ENCODE peak calls at places on chromosomes 5 and 9, in five cellular contexts. N is SK-N-SH, H is HepG2, K is K562, P is GM12878. S is an unnamed sample.

GRCh38 chr5:2742921-2743679 is 8.4 kb downstream of the IRX2 start:
- DNase-seq in P (no peak), H (no peak), K (no peak), N (no peak), S (no peak)

GRCh38 chr5:178739452-178740180 is 9.2 kb upstream of the ZNF354A start:
- DNase-seq in N (no peak), K (no peak), H (no peak), P (no peak), S (no peak)

GRCh38 chr9:112559629-112560413 is 73.2 kb downstream of the KIAA1958 start:
- DNase-seq in H (no peak), P (no peak), K (no peak), N (no peak), S (no peak)

GRCh38 chr5:109258755-109259154 is 151.0 kb downstream of the PJA2 start:
- DNase-seq in H (no peak), K (no peak), P (no peak), N (no peak), S (no peak)

GRCh38 chr5:171954721-171955120 is 51.7 kb downstream of the FBXW11 start:
- DNase-seq in K (no peak), P (no peak), H (no peak), N (no peak), S (no peak)

GRCh38 chr5:159091051-159091450 is 8.7 kb downstream of the EBF1 start:
- DNase-seq in K (no peak), N (no peak), P (no peak), H (no peak), S (no peak)

GRCh38 chr5:158162026-158162425 is 303.1 kb upstream of the CLINT1 start:
- DNase-seq in H (no peak), N (no peak), K (no peak), P (no peak), S (no peak)

GRCh38 chr9:35714579-35715252 is 17.3 kb downstream of the TLN1 start:
- DNase-seq in N (no peak), K (no peak), P (no peak), H (no peak), S (no peak)

GRCh38 chr5:103450333-103451061 is 112.1 kb downstream of the NUDT12 start:
- DNase-seq in P (no peak), K (no peak), N (no peak), H (no peak), S (no peak)

GRCh38 chr9:114499528-114499927 is 5.7 kb downstream of the WHRN start:
- DNase-seq in H (no peak), N (no peak), P (no peak), K (no peak), S (no peak)

GRCh38 chr5:119926301-119926700 is 296.9 kb downstream of the FAM170A start:
- DNase-seq in K (no peak), H (no peak), P (no peak), N (no peak), S (no peak)

GRCh38 chr9:90953200-90953599 is 151.6 kb downstream of the SYK start:
- DNase-seq in N (no peak), H (no peak), P (no peak), K (no peak), S (no peak)

GRCh38 chr9:115943591-115944165 is 209.9 kb upstream of the PAPPA start:
- DNase-seq in K (no peak), H (no peak), N (no peak), P (no peak), S (no peak)

GRCh38 chr5:37501152-37501551 is 122.0 kb downstream of the WDR70 start:
- DNase-seq in H (peak; percentile 3), K (no peak), P (no peak), N (no peak), S (no peak)

GRCh38 chr9:136416427-136416826 is 6.0 kb downstream of the PMPCA start:
- DNase-seq in P (no peak), H (no peak), N (no peak), K (no peak), S (no peak)

GRCh38 chr5:136062563-136063274 is 33.9 kb downstream of the TGFBI start:
- DNase-seq in N (no peak), P (no peak), H (peak; percentile 69), K (peak; percentile 78), S (peak; percentile 7)

GRCh38 chr9:110206388-110206787 is 1.6 kb downstream of the C9orf152 start:
- DNase-seq in P (no peak), N (no peak), H (no peak), K (no peak), S (no peak)

GRCh38 chr5:68504306-68504705 is 288.8 kb downstream of the PIK3R1 start:
- DNase-seq in K (no peak), H (no peak), N (no peak), P (no peak), S (no peak)

GRCh38 chr9:132943677-132944293 is 631 bp downstream of the TSC1 start:
- DNase-seq in K (no peak), P (no peak), H (no peak), N (no peak), S (peak; percentile 10)

GRCh38 chr5:79448336-79448735 is 65.6 kb downstream of the HOMER1 start:
- DNase-seq in P (no peak), N (no peak), K (no peak), H (no peak), S (no peak)

GRCh38 chr9:113587471-113588031 is 124.0 kb downstream of the RGS3 start:
- DNase-seq in H (no peak), K (peak; percentile 76), N (peak; percentile 89), P (no peak), S (no peak)

GRCh38 chr5:60779431-60779830 is 64.6 kb downstream of the ELOVL7 start:
- DNase-seq in K (no peak), N (no peak), P (no peak), H (no peak), S (no peak)

GRCh38 chr9:108272350-108272899 is 583.4 kb downstream of the ACTL7B start:
- DNase-seq in P (no peak), H (peak; percentile 16), N (peak; percentile 40), K (peak; percentile 50), S (peak; percentile 12)

GRCh38 chr5:53482717-53483638 is 2.5 kb downstream of the FST start:
- DNase-seq in K (no peak), H (peak; percentile 89), N (peak; percentile 26), P (no peak), S (no peak)

GRCh38 chr5:41637869-41638268 is 127.5 kb upstream of the PLCXD3 start:
- DNase-seq in N (no peak), K (no peak), P (no peak), H (no peak), S (no peak)

GRCh38 chr5:176365663-176366574 is 632 bp downstream of the ARL10 start:
- DNase-seq in K (no peak), H (no peak), N (peak; percentile 96), P (no peak), S (no peak)

GRCh38 chr5:72407541-72407940 is 87.4 kb downstream of the PTCD2 start:
- DNase-seq in K (no peak), H (no peak), N (no peak), P (no peak), S (no peak)

GRCh38 chr9:83466877-83467276 is 71.3 kb downstream of the FRMD3 start:
- DNase-seq in N (no peak), K (no peak), H (no peak), P (no peak), S (no peak)

GRCh38 chr5:66769839-66770617 is 173.8 kb downstream of the MAST4 start:
- DNase-seq in P (no peak), K (no peak), H (peak; percentile 5), N (peak; percentile 29), S (no peak)

GRCh38 chr9:99873943-99874584 is 32.4 kb upstream of the STX17 start:
- DNase-seq in P (no peak), N (no peak), H (no peak), K (no peak), S (no peak)

GRCh38 chr9:120383611-120383998 is 196.4 kb downstream of the CDK5RAP2 start:
- DNase-seq in P (no peak), N (peak; percentile 41), H (no peak), K (no peak), S (no peak)

GRCh38 chr9:129868033-129868395 is 32.8 kb downstream of the USP20 start:
- DNase-seq in H (no peak), N (no peak), P (no peak), K (no peak), S (no peak)

GRCh38 chr5:81171769-81172168 is 61.4 kb upstream of the CKMT2 start:
- DNase-seq in H (no peak), K (no peak), P (no peak), N (no peak), S (no peak)

GRCh38 chr9:33619666-33620404 is 95.8 kb downstream of the ANKRD18B start:
- DNase-seq in N (no peak), P (no peak), K (peak; percentile 33), H (peak; percentile 40), S (peak; percentile 30)

GRCh38 chr5:98773214-98773463 is 324 bp upstream of the RGMB start:
- DNase-seq in P (peak; percentile 53), K (no peak), N (no peak), H (no peak), S (no peak)

GRCh38 chr5:98775962-98776687 is 2.7 kb downstream of the RGMB start:
- DNase-seq in H (no peak), K (no peak), N (no peak), P (no peak), S (no peak)

GRCh38 chr5:98775246-98775961 is 1.9 kb downstream of the RGMB start:
- DNase-seq in N (no peak), K (no peak), P (no peak), H (no peak), S (no peak)

GRCh38 chr5:98773464-98774191 is at the start of gene RGMB:
- DNase-seq in N (peak; percentile 97), K (no peak), H (peak; percentile 95), P (peak; percentile 85), S (peak; percentile 40)

GRCh38 chr5:98774192-98775046 is 956 bp downstream of the RGMB start:
- DNase-seq in H (peak; percentile 61), P (no peak), N (peak; percentile 70), K (no peak), S (no peak)
- TF ChIP-seq GABPA in H (no peak), P (peak; percentile 28), N (no peak), K (no peak), S (no peak)

GRCh38 chr9:134940236-134941208 is 22.8 kb upstream of the FCN1 start:
- DNase-seq in N (no peak), H (no peak), K (no peak), P (no peak), S (no peak)
- TF ChIP-seq REST in N (no peak), H (no peak), K (no peak), P (no peak), S (no peak)

GRCh38 chr9:13721481-13722235 is 442.2 kb upstream of the MPDZ start:
- DNase-seq in P (no peak), N (no peak), H (no peak), K (no peak), S (no peak)
- TF ChIP-seq POLR2AphosphoS5 in P (no peak), N (no peak), H (no peak), K (no peak), S (no peak)

GRCh38 chr9:680106-680505 is 161.4 kb upstream of the DMRT1 start:
- DNase-seq in K (no peak), P (no peak), N (no peak), H (no peak), S (no peak)

GRCh38 chr9:684950-685340 is 156.6 kb upstream of the DMRT1 start:
- DNase-seq in P (no peak), N (no peak), H (peak; percentile 59), K (no peak), S (no peak)

GRCh38 chr9:684055-684949 is 157.2 kb upstream of the DMRT1 start:
- DNase-seq in P (no peak), H (no peak), N (no peak), K (no peak), S (no peak)

GRCh38 chr9:683509-684021 is 157.9 kb upstream of the DMRT1 start:
- DNase-seq in N (no peak), H (no peak), P (no peak), K (no peak), S (no peak)

GRCh38 chr9:682633-683508 is 158.6 kb upstream of the DMRT1 start:
- DNase-seq in P (no peak), K (no peak), H (peak; percentile 99), N (no peak), S (no peak)
- TF ChIP-seq GABPA in P (no peak), K (no peak), H (no peak), N (no peak), S (no peak)